ENCODE peak calls at places on chromosomes 2 and 18, in nine cellular contexts. B, R, H, E, L, N, K, D and A are unnamed samples.
A peak's percentile ranks its signal among the peaks of the same experiment; 100 is the strongest.

GRCh38 chr2:26456701-26457224 is 21.2 kb downstream of the OTOF start:
- DNase-seq in K (no peak), N (no peak), H (no peak), R (peak; percentile 62), L (no peak), D (no peak), B (peak; percentile 62), E (no peak), A (no peak)

GRCh38 chr2:229855116-229855515 is 66.7 kb downstream of the TRIP12 start:
- DNase-seq in D (no peak), R (no peak), K (no peak), N (no peak), L (no peak), B (no peak), E (no peak), H (no peak), A (no peak)

GRCh38 chr2:25697559-25698341 is 24.4 kb upstream of the DTNB start:
- DNase-seq in H (no peak), R (no peak), L (peak; percentile 17), K (peak; percentile 23), N (no peak), D (no peak), E (no peak), B (no peak), A (no peak)

GRCh38 chr2:237062585-237062984 is 23.1 kb upstream of the COPS8 start:
- DNase-seq in D (no peak), E (no peak), L (no peak), K (no peak), H (no peak), N (no peak), R (peak; percentile 28), B (no peak), A (peak; percentile 22)

GRCh38 chr2:28391564-28392296 is 928 bp upstream of the FOSL2 start:
- DNase-seq in R (peak; percentile 91), K (peak; percentile 88), L (peak; percentile 93), D (peak; percentile 70), E (no peak), N (peak; percentile 55), H (peak; percentile 53), B (peak; percentile 76), A (peak; percentile 94)

GRCh38 chr2:132974477-132975050 is 304.6 kb upstream of the LYPD1 start:
- DNase-seq in B (no peak), R (peak; percentile 49), K (no peak), L (no peak), H (no peak), D (no peak), E (no peak), N (no peak), A (no peak)

GRCh38 chr2:227033471-227034148 is 130.4 kb downstream of the COL4A4 start:
- DNase-seq in R (peak; percentile 56), N (no peak), K (peak; percentile 67), B (peak; percentile 58), H (no peak), L (peak; percentile 20), E (no peak), D (peak; percentile 63), A (peak; percentile 43)

GRCh38 chr18:74351354-74351753 is 35.7 kb downstream of the C18orf63 start:
- DNase-seq in N (no peak), L (peak; percentile 34), B (no peak), D (peak; percentile 6), E (no peak), H (no peak), R (peak; percentile 72), K (peak; percentile 17), A (peak; percentile 59)

GRCh38 chr18:48136051-48136543 is 205.6 kb upstream of the SMAD2 start:
- DNase-seq in H (no peak), R (no peak), D (no peak), E (no peak), B (no peak), L (no peak), N (no peak), K (no peak), A (no peak)

GRCh38 chr2:56713161-56713676 is 529.4 kb downstream of the CCDC85A start:
- DNase-seq in D (no peak), B (no peak), H (no peak), L (peak; percentile 67), N (no peak), E (no peak), R (peak; percentile 73), K (peak; percentile 77), A (no peak)

GRCh38 chr2:156356006-156356764 is 23.7 kb upstream of the NR4A2 start:
- DNase-seq in E (no peak), R (peak; percentile 44), N (no peak), H (no peak), K (peak; percentile 69), D (no peak), L (peak; percentile 37), B (no peak), A (no peak)

GRCh38 chr2:217279571-217279970 is 419.7 kb upstream of the TNP1 start:
- DNase-seq in R (peak; percentile 95), N (no peak), B (no peak), H (no peak), K (peak; percentile 83), D (peak; percentile 45), E (no peak), L (peak; percentile 92), A (peak; percentile 47)

GRCh38 chr2:9538000-9538507 is 17.6 kb downstream of the ADAM17 start:
- DNase-seq in H (no peak), K (peak; percentile 85), B (no peak), D (peak; percentile 59), N (peak; percentile 38), R (peak; percentile 17), L (peak; percentile 89), E (no peak), A (no peak)